ENCODE peak calls at places on chromosomes 6 and 20, in four cellular contexts. W is CD4-positive, alpha-beta T cell; G is Peyer's patch; Z is progenitor cell of endocrine pancreas. M is an unnamed sample.

GRCh38 chr6:69813508-69813907 is 16.7 kb upstream of the LMBRD1 start:
- DNase-seq in W (no peak), G (no peak), Z (no peak), M (no peak)

GRCh38 chr6:149473080-149474052 is 11.4 kb downstream of the ZC3H12D start:
- DNase-seq in W (no peak), G (peak; percentile 86), Z (no peak), M (no peak)

GRCh38 chr6:11730645-11731044 is 48.0 kb downstream of the ADTRP start:
- DNase-seq in W (no peak), G (no peak), Z (no peak), M (no peak)

GRCh38 chr6:33840064-33840926 is 36.5 kb upstream of the MLN start:
- DNase-seq in W (no peak), G (peak; percentile 54), Z (no peak), M (peak; percentile 99)

GRCh38 chr6:84546427-84546914 is 217.9 kb downstream of the TBX18 start:
- DNase-seq in W (no peak), G (no peak), Z (no peak), M (no peak)

GRCh38 chr20:53652090-53652858 is 58.6 kb upstream of the ZNF217 start:
- DNase-seq in W (no peak), G (no peak), Z (no peak), M (no peak)

GRCh38 chr6:103672169-103672568 is 1187.5 kb downstream of the HACE1 start:
- DNase-seq in W (no peak), G (no peak), Z (no peak), M (peak; percentile 6)

GRCh38 chr20:44832724-44833123 is 22.4 kb upstream of the RIMS4 start:
- DNase-seq in W (no peak), G (no peak), Z (no peak), M (no peak)

GRCh38 chr6:16805190-16805860 is 44.1 kb upstream of the ATXN1 start:
- DNase-seq in W (no peak), G (no peak), Z (no peak), M (peak; percentile 68)

M was measured in foreskin keratinocyte.